ENCODE peak calls at places on chromosome 5, in four cellular contexts. L is IMR-90, D is H9, P is H1. S is an unnamed sample.
A peak's percentile ranks its signal among the peaks of the same experiment; 100 is the strongest.

GRCh38 chr5:68225188-68225910 is 9.8 kb downstream of the PIK3R1 start:
- DNase-seq in P (no peak), L (peak; percentile 87), D (no peak), S (no peak)

GRCh38 chr5:157049605-157050004 is 9.3 kb downstream of the HAVCR1 start:
- DNase-seq in P (no peak), D (no peak), L (no peak), S (peak; percentile 96)

GRCh38 chr5:43244823-43245565 is 53.0 kb downstream of the NIM1K start:
- DNase-seq in L (no peak), P (no peak), D (no peak), S (no peak)

GRCh38 chr5:6632324-6632930 is 417 bp downstream of the NSUN2 start:
- DNase-seq in P (no peak), D (no peak), L (no peak), S (peak; percentile 64)

GRCh38 chr5:105632043-105632442 is 2038.7 kb downstream of the EFNA5 start:
- DNase-seq in D (no peak), L (peak; percentile 5), P (no peak), S (no peak)

GRCh38 chr5:132297211-132297940 is 3.2 kb downstream of the SLC22A4 start:
- DNase-seq in D (no peak), P (no peak), L (no peak), S (no peak)

GRCh38 chr5:149452007-149452664 is 73.0 kb upstream of the IL17B start:
- DNase-seq in P (no peak), L (peak; percentile 53), D (peak; percentile 74), S (peak; percentile 95)

GRCh38 chr5:34500236-34500836 is 155.8 kb upstream of the RAI14 start:
- DNase-seq in L (no peak), D (no peak), P (no peak), S (no peak)

GRCh38 chr5:4098226-4098625 is 502.6 kb downstream of the IRX1 start:
- DNase-seq in D (no peak), P (no peak), L (no peak), S (no peak)

GRCh38 chr5:39005566-39006232 is 68.5 kb downstream of the RICTOR start:
- DNase-seq in L (peak; percentile 22), D (no peak), P (no peak), S (peak; percentile 60)

GRCh38 chr5:106827061-106827460 is 843.7 kb downstream of the EFNA5 start:
- DNase-seq in P (no peak), L (peak; percentile 45), D (no peak), S (no peak)

GRCh38 chr5:34524123-34524522 is 132.0 kb upstream of the RAI14 start:
- DNase-seq in P (no peak), D (no peak), L (peak; percentile 83), S (no peak)

GRCh38 chr5:73986729-73987128 is 360.7 kb downstream of the ARHGEF28 start:
- DNase-seq in L (no peak), P (no peak), D (no peak), S (no peak)
- H4K5ac ChIP-seq in L (no peak overlapping the region), P (no peak overlapping the region), D (no peak overlapping the region), S (no peak overlapping the region)

DNA sequence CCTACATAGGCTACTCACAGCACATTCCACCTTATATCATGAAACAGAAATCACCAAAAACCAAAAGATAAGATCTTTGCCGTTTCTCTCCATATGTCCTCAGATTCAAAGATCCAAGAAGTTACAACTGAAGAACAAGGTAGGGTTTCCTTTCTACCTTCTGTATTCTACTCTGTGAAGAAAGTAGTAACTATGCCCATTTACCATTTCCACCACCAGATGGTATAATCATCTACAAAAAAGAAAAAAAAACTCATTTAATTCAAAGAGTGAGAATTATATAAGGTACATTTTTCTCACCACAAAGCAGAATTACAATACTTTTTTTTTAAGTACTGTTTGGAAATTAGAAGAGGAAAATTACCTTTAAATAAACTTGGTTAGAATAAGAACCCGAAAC is 172.6 kb upstream of the PTGER4 start:
- DNase-seq in D (no peak), L (no peak), P (no peak), S (no peak)
- H2AK5ac ChIP-seq in D (no peak overlapping the region), L (no peak overlapping the region), P (no peak overlapping the region), S (no peak overlapping the region)

GRCh38 chr5:138230261-138230660 is 17.1 kb upstream of the CDC23 start:
- DNase-seq in P (no peak), D (no peak), L (peak; percentile 5), S (peak; percentile 96)

GRCh38 chr5:138223532-138223931 is 10.4 kb upstream of the CDC23 start:
- DNase-seq in D (no peak), P (no peak), L (no peak), S (no peak)

GRCh38 chr5:138224712-138225111 is 11.6 kb upstream of the CDC23 start:
- DNase-seq in L (no peak), D (no peak), P (no peak), S (no peak)

GRCh38 chr5:138229387-138229786 is 16.3 kb upstream of the CDC23 start:
- DNase-seq in P (no peak), L (no peak), D (no peak), S (no peak)

GRCh38 chr5:138226917-138227316 is 13.8 kb upstream of the CDC23 start:
- DNase-seq in P (no peak), D (no peak), L (no peak), S (no peak)
- H4K5ac ChIP-seq in P (no peak overlapping the region), D (no peak overlapping the region), L (no peak overlapping the region), S (no peak overlapping the region)

GRCh38 chr5:180785794-180786221 is 16.8 kb downstream of the MGAT1 start:
- DNase-seq in D (peak; percentile 88), L (peak; percentile 64), P (peak; percentile 80), S (peak; percentile 94)

GRCh38 chr5:180787711-180788431 is 14.7 kb downstream of the MGAT1 start:
- DNase-seq in D (peak; percentile 66), P (no peak), L (peak; percentile 57), S (peak; percentile 78)

GRCh38 chr5:180786398-180787005 is 16.1 kb downstream of the MGAT1 start:
- DNase-seq in D (no peak), P (no peak), L (no peak), S (peak; percentile 28)

GRCh38 chr5:180785151-180785781 is 17.3 kb downstream of the MGAT1 start:
- DNase-seq in P (no peak), D (no peak), L (peak; percentile 87), S (peak; percentile 83)

GRCh38 chr5:180787025-180787424 is 15.6 kb downstream of the MGAT1 start:
- DNase-seq in L (peak; percentile 29), P (no peak), D (no peak), S (peak; percentile 72)
- H2AK5ac ChIP-seq in L (peak overlapping the region; percentile 76), P (peak overlapping the region; percentile 77), D (no peak overlapping the region), S (no peak overlapping the region)

GRCh38 chr5:54884195-54884536 is 101.2 kb downstream of the ESM1 start:
- DNase-seq in P (no peak), D (no peak), L (no peak), S (no peak)
- H4K5ac ChIP-seq in P (no peak overlapping the region), D (no peak overlapping the region), L (no peak overlapping the region), S (no peak overlapping the region)

S was measured in mesendoderm.